ENCODE peak calls at places on chromosomes 1 and 21, in four cellular contexts. A, K, J and L are unnamed samples.

GRCh38 chr1:88284666-88285366 is 399.3 kb upstream of the PKN2 start:
- DNase-seq in J (no peak), A (no peak), K (no peak), L (no peak)

GRCh38 chr1:56456426-56457101 is 122.8 kb downstream of the PLPP3 start:
- DNase-seq in K (no peak), J (no peak), A (no peak), L (no peak)

GRCh38 chr1:152313970-152314369 is 11.1 kb downstream of the FLG start:
- DNase-seq in K (no peak), J (no peak), A (no peak), L (no peak)

GRCh38 chr21:20968391-20968790 is 29.8 kb upstream of the NCAM2 start:
- DNase-seq in A (no peak), J (no peak), K (no peak), L (no peak)

GRCh38 chr1:108643492-108644333 is 17.2 kb downstream of the HENMT1 start:
- DNase-seq in J (peak; percentile 49), K (peak; percentile 41), A (peak; percentile 67), L (peak; percentile 48)

GRCh38 chr1:217052196-217052595 is 329.0 kb upstream of the ESRRG start:
- DNase-seq in K (no peak), J (no peak), A (no peak), L (no peak)

GRCh38 chr1:152107984-152108898 is 7.0 kb downstream of the TCHH start:
- DNase-seq in K (no peak), A (no peak), J (peak; percentile 29), L (no peak)

GRCh38 chr1:228009828-228010775 is 3.3 kb downstream of the WNT3A start:
- DNase-seq in K (no peak), A (peak; percentile 30), J (peak; percentile 23), L (peak; percentile 64)

GRCh38 chr1:3597599-3597964 is 13.7 kb downstream of the MEGF6 start:
- DNase-seq in A (no peak), J (no peak), K (no peak), L (peak; percentile 17)